ENCODE peak calls at places on chromosomes 7 and 10, in ten cellular contexts. R is stimulated activated CD8-positive, alpha-beta memory T cell treated with anti-CD3 and anti-CD28 coated beads, Interleukin-2, amount 100 ng/mL, for 48 hours; Z is skeletal muscle cell; F is anterior cingulate cortex; X is A673; I is ovary; O is fibroblast of lung; Q is iPS-NIHi11; K is midbrain; B is caudate nucleus. G is an unnamed sample.

GRCh38 chr10:75211007-75211735 is 575 bp downstream of the VDAC2 start:
- DNase-seq in O (peak), R (no peak), K (no peak), F (no peak), B (no peak), X (peak), Z (no peak), Q (peak), I (no peak), G (peak)

GRCh38 chr7:128777156-128778123 is 1.8 kb upstream of the OPN1SW start:
- DNase-seq in X (no peak), I (no peak), Z (no peak), F (no peak), Q (no peak), O (no peak), R (no peak), B (no peak), K (no peak), G (no peak)

GRCh38 chr10:125169915-125170314 is 9.6 kb upstream of the CTBP2 start:
- DNase-seq in Q (no peak), B (no peak), X (no peak), K (no peak), I (no peak), Z (no peak), R (no peak), F (no peak), O (no peak), G (no peak)

GRCh38 chr10:7984896-7985295 is 69.6 kb upstream of the GATA3 start:
- DNase-seq in O (no peak), R (no peak), B (no peak), I (no peak), Q (no peak), K (no peak), Z (no peak), F (no peak), X (no peak), G (no peak)

GRCh38 chr7:123871998-123872867 is 27.3 kb downstream of the HYAL4 start:
- DNase-seq in B (no peak), K (peak), R (no peak), Z (peak), Q (peak), O (peak), I (peak), F (peak), X (peak), G (no peak)

GRCh38 chr7:33807158-33807530 is 98.2 kb upstream of the BMPER start:
- DNase-seq in K (no peak), I (no peak), B (no peak), Q (no peak), R (no peak), X (no peak), F (no peak), Z (no peak), O (no peak), G (no peak)

GRCh38 chr10:101563497-101564040 is 24.5 kb downstream of the POLL start:
- DNase-seq in B (no peak), O (no peak), Q (no peak), I (no peak), F (no peak), X (no peak), R (no peak), Z (no peak), K (no peak), G (no peak)

GRCh38 chr7:5230272-5231067 is 40.4 kb downstream of the WIPI2 start:
- DNase-seq in R (no peak), Z (no peak), O (no peak), I (no peak), Q (no peak), K (no peak), F (no peak), B (peak), X (no peak), G (no peak)

GRCh38 chr7:98213874-98214810 is 2.9 kb downstream of the BHLHA15 start:
- DNase-seq in O (no peak), B (no peak), Q (peak), I (no peak), X (no peak), K (no peak), F (no peak), Z (no peak), R (no peak), G (peak)

GRCh38 chr10:53744176-53744575 is 971.6 kb upstream of the MBL2 start:
- DNase-seq in R (no peak), O (no peak), F (no peak), X (no peak), I (no peak), K (no peak), Q (no peak), B (no peak), Z (no peak), G (no peak)

GRCh38 chr10:52644678-52645434 is 127.7 kb downstream of the MBL2 start:
- DNase-seq in Z (no peak), I (no peak), Q (peak), B (peak), K (peak), O (peak), X (peak), F (no peak), R (no peak), G (peak)

GRCh38 chr7:44782460-44782859 is 14.0 kb upstream of the PPIA start:
- DNase-seq in R (no peak), I (no peak), X (no peak), K (no peak), B (no peak), F (no peak), O (no peak), Z (no peak), Q (no peak), G (no peak)

GRCh38 chr10:22244001-22244400 is 26.2 kb upstream of the EBLN1 start:
- DNase-seq in O (no peak), B (no peak), Z (no peak), Q (no peak), I (no peak), X (no peak), K (no peak), R (no peak), F (no peak), G (no peak)

GRCh38 chr7:84364708-84365107 is 170.1 kb upstream of the SEMA3A start:
- DNase-seq in I (no peak), F (no peak), B (no peak), K (no peak), Z (peak), X (no peak), O (peak), Q (peak), R (no peak), G (no peak)

GRCh38 chr10:77548157-77548556 is 89.5 kb downstream of the KCNMA1 start:
- DNase-seq in X (no peak), Z (no peak), F (no peak), Q (no peak), B (no peak), K (no peak), R (no peak), I (no peak), O (no peak), G (no peak)

GRCh38 chr7:118777308-118777707 is 552.8 kb downstream of the ANKRD7 start:
- DNase-seq in X (no peak), K (no peak), Q (peak), B (no peak), Z (no peak), R (no peak), I (no peak), F (no peak), O (no peak), G (no peak)

GRCh38 chr10:82866424-82867020 is 991.5 kb downstream of the NRG3 start:
- DNase-seq in I (no peak), K (no peak), Q (no peak), X (peak), O (peak), B (no peak), R (no peak), Z (peak), F (no peak), G (no peak)

GRCh38 chr10:93566435-93567276 is at the start of gene FFAR4:
- DNase-seq in O (no peak), Q (peak), R (no peak), X (no peak), K (no peak), Z (no peak), F (peak), I (no peak), B (no peak), G (peak)

GRCh38 chr7:43244782-43245181 is 132.3 kb downstream of the HECW1 start:
- DNase-seq in Z (no peak), K (no peak), F (no peak), I (no peak), X (peak), Q (no peak), O (no peak), B (no peak), R (no peak), G (no peak)

GRCh38 chr7:106365252-106366005 is 80.6 kb upstream of the NAMPT start:
- DNase-seq in Z (no peak), X (no peak), Q (no peak), F (no peak), B (no peak), O (no peak), K (no peak), R (no peak), I (no peak), G (no peak)

GRCh38 chr10:96370575-96371157 is 11.9 kb upstream of the OPALIN start:
- DNase-seq in O (peak), Z (no peak), I (no peak), Q (peak), F (peak), X (peak), K (peak), R (no peak), B (peak), G (peak)

GRCh38 chr7:123155571-123155970 is 44.2 kb downstream of the SLC13A1 start:
- DNase-seq in I (no peak), Q (no peak), F (no peak), X (no peak), R (no peak), K (no peak), Z (no peak), O (no peak), B (no peak), G (no peak)

GRCh38 chr7:104804696-104805095 is 209.3 kb upstream of the KMT2E start:
- DNase-seq in Q (no peak), Z (no peak), R (no peak), I (no peak), F (no peak), O (no peak), B (no peak), X (no peak), K (no peak), G (no peak)

GRCh38 chr7:84877943-84878595 is 308.8 kb downstream of the SEMA3D start:
- DNase-seq in F (no peak), X (no peak), O (no peak), I (no peak), R (no peak), Z (no peak), Q (no peak), K (no peak), B (no peak), G (no peak)

GRCh38 chr7:1810961-1811849 is 141.1 kb downstream of the ELFN1 start:
- DNase-seq in R (no peak), X (no peak), B (no peak), Q (no peak), K (no peak), I (no peak), Z (peak), O (peak), F (peak), G (peak)

GRCh38 chr7:21867816-21868646 is 77.7 kb downstream of the CDCA7L start:
- DNase-seq in K (no peak), X (peak), Z (no peak), F (no peak), R (no peak), Q (no peak), B (no peak), O (no peak), I (no peak), G (no peak)

GRCh38 chr10:103765981-103766380 is 89.4 kb downstream of the SH3PXD2A start:
- DNase-seq in I (no peak), X (no peak), F (no peak), O (no peak), Q (no peak), K (no peak), R (peak), Z (no peak), B (no peak), G (no peak)

GRCh38 chr10:112802411-112803060 is 147.5 kb upstream of the TCF7L2 start:
- DNase-seq in B (no peak), F (no peak), R (no peak), Q (no peak), X (no peak), O (peak), Z (no peak), I (no peak), K (no peak), G (no peak)

GRCh38 chr10:905503-905902 is 26.0 kb downstream of the LARP4B start:
- DNase-seq in F (no peak), K (no peak), B (no peak), X (peak), O (peak), Z (no peak), R (no peak), I (no peak), Q (no peak), G (no peak)

GRCh38 chr7:70674268-70675025 is 457.5 kb upstream of the GALNT17 start:
- DNase-seq in I (no peak), Z (no peak), R (no peak), B (peak), O (no peak), F (no peak), Q (no peak), X (no peak), K (no peak), G (no peak)

GRCh38 chr7:72785166-72785955 is 42.6 kb downstream of the TYW1B start:
- DNase-seq in Z (no peak), Q (no peak), F (no peak), K (no peak), R (no peak), X (no peak), I (no peak), B (no peak), O (no peak), G (no peak)

GRCh38 chr10:18303851-18304800 is 163.9 kb downstream of the CACNB2 start:
- DNase-seq in X (peak), B (peak), Z (no peak), I (peak), R (no peak), K (no peak), Q (no peak), O (no peak), F (no peak), G (no peak)

GRCh38 chr7:542131-542934 is 22.7 kb upstream of the PDGFA start:
- DNase-seq in R (no peak), O (no peak), F (no peak), I (no peak), K (no peak), Q (no peak), X (no peak), Z (no peak), B (no peak), G (no peak)

GRCh38 chr7:32661501-32661900 is 166.2 kb downstream of the AVL9 start:
- DNase-seq in R (no peak), O (no peak), I (no peak), B (no peak), Z (no peak), X (no peak), F (no peak), K (no peak), Q (no peak), G (no peak)